ENCODE peak calls at places on chromosomes 5 and 9, in five cellular contexts. B, I, W, L and Y are unnamed samples.

GRCh38 chr5:54520438-54520846 is 2.9 kb downstream of the SNX18 start:
- DNase-seq in W (no peak), I (no peak), B (peak; percentile 56), L (no peak), Y (no peak)

GRCh38 chr9:105901514-105902109 is 207.3 kb downstream of the TMEM38B start:
- DNase-seq in I (peak; percentile 29), W (no peak), L (no peak), B (peak; percentile 6), Y (no peak)

GRCh38 chr9:127714916-127715442 is 484 bp downstream of the PTRH1 start:
- DNase-seq in I (no peak), W (no peak), L (no peak), B (no peak), Y (no peak)

GRCh38 chr9:249025-249424 is 34.4 kb downstream of the DOCK8 start:
- DNase-seq in I (no peak), W (no peak), B (no peak), L (no peak), Y (peak; percentile 13)

GRCh38 chr5:95219411-95219810 is 65.5 kb downstream of the MCTP1 start:
- DNase-seq in L (no peak), B (no peak), I (no peak), W (no peak), Y (no peak)

GRCh38 chr9:121851641-121852091 is 200.2 kb downstream of the DAB2IP start:
- DNase-seq in W (no peak), L (no peak), I (no peak), B (no peak), Y (no peak)

GRCh38 chr5:126139773-126140172 is 283.4 kb upstream of the GRAMD2B start:
- DNase-seq in B (peak; percentile 70), I (no peak), W (no peak), L (no peak), Y (no peak)

GRCh38 chr5:148152785-148153184 is 15.6 kb upstream of the SPINK14 start:
- DNase-seq in W (no peak), L (no peak), B (no peak), I (no peak), Y (no peak)

GRCh38 chr9:113988951-113989780 is 88.9 kb downstream of the AMBP start:
- DNase-seq in B (no peak), I (peak; percentile 81), W (no peak), L (peak; percentile 82), Y (no peak)

GRCh38 chr5:67012241-67012640 is 184.4 kb downstream of the CD180 start:
- DNase-seq in I (no peak), B (peak; percentile 71), L (no peak), W (no peak), Y (no peak)

GRCh38 chr9:130423272-130423671 is 21.5 kb upstream of the ASS1 start:
- DNase-seq in L (peak; percentile 92), B (no peak), I (no peak), W (no peak), Y (no peak)

GRCh38 chr5:56772767-56773166 is 42.6 kb upstream of the MAP3K1 start:
- DNase-seq in W (no peak), B (no peak), L (no peak), I (no peak), Y (no peak)

GRCh38 chr5:88393082-88393481 is 124.4 kb upstream of the TMEM161B start:
- DNase-seq in B (no peak), L (no peak), I (no peak), W (no peak), Y (no peak)

GRCh38 chr9:107999890-108000289 is 510.3 kb upstream of the KLF4 start:
- DNase-seq in L (no peak), W (no peak), B (peak; percentile 4), I (no peak), Y (no peak)

GRCh38 chr5:170092702-170093101 is 13.0 kb upstream of the FOXI1 start:
- DNase-seq in B (no peak), L (peak; percentile 47), W (no peak), I (no peak), Y (no peak)

GRCh38 chr5:39648539-39649200 is 223.9 kb upstream of the DAB2 start:
- DNase-seq in L (no peak), B (peak; percentile 25), W (no peak), I (no peak), Y (no peak)

GRCh38 chr9:133514475-133515239 is 10.1 kb downstream of the MYMK start:
- DNase-seq in I (peak; percentile 59), L (no peak), W (no peak), B (no peak), Y (no peak)

GRCh38 chr5:135185461-135186075 is 151.5 kb upstream of the PITX1 start:
- DNase-seq in I (no peak), W (no peak), B (peak; percentile 75), L (no peak), Y (no peak)

GRCh38 chr5:1476967-1477310 is 31.7 kb upstream of the SLC6A3 start:
- DNase-seq in I (no peak), B (no peak), W (no peak), L (peak; percentile 42), Y (no peak)

GRCh38 chr9:69674741-69675438 is 2.7 kb upstream of the APBA1 start:
- DNase-seq in I (no peak), L (no peak), W (no peak), B (peak; percentile 91), Y (no peak)

GRCh38 chr5:123344819-123345426 is 78.3 kb downstream of the CEP120 start:
- DNase-seq in B (peak; percentile 18), L (no peak), W (no peak), I (no peak), Y (no peak)

GRCh38 chr5:94174748-94175411 is 433.5 kb upstream of the POU5F2 start:
- DNase-seq in W (no peak), B (peak; percentile 66), L (no peak), I (no peak), Y (no peak)

GRCh38 chr9:28056006-28056405 is 482.7 kb upstream of the C9orf72 start:
- DNase-seq in B (no peak), I (no peak), L (no peak), W (no peak), Y (no peak)

GRCh38 chr5:56105511-56106372 is 111.0 kb upstream of the IL6ST start:
- DNase-seq in B (no peak), I (no peak), W (no peak), L (no peak), Y (no peak)

GRCh38 chr5:111472579-111472978 is 39.8 kb downstream of the STARD4 start:
- DNase-seq in I (no peak), W (no peak), L (no peak), B (no peak), Y (no peak)

GRCh38 chr9:121976751-121977150 is 116.4 kb downstream of the TTLL11 start:
- DNase-seq in W (no peak), I (no peak), L (no peak), B (peak; percentile 83), Y (no peak)

GRCh38 chr9:103731541-103731940 is 362.6 kb upstream of the SMC2 start:
- DNase-seq in B (no peak), I (no peak), W (no peak), L (no peak), Y (no peak)

GRCh38 chr5:59768204-59769040 is 125.1 kb downstream of the PDE4D start:
- DNase-seq in L (peak; percentile 86), W (peak; percentile 76), B (peak; percentile 87), I (peak; percentile 33), Y (peak; percentile 10)

GRCh38 chr5:134769206-134769605 is 10.6 kb downstream of the DDX46 start:
- DNase-seq in L (no peak), W (no peak), B (no peak), I (no peak), Y (no peak)

GRCh38 chr5:167049043-167049663 is 1242.3 kb upstream of the WWC1 start:
- DNase-seq in B (peak; percentile 16), W (no peak), I (no peak), L (no peak), Y (no peak)

GRCh38 chr9:76989501-76989900 is 30.0 kb upstream of the FOXB2 start:
- DNase-seq in I (no peak), B (no peak), W (no peak), L (no peak), Y (no peak)

DNA sequence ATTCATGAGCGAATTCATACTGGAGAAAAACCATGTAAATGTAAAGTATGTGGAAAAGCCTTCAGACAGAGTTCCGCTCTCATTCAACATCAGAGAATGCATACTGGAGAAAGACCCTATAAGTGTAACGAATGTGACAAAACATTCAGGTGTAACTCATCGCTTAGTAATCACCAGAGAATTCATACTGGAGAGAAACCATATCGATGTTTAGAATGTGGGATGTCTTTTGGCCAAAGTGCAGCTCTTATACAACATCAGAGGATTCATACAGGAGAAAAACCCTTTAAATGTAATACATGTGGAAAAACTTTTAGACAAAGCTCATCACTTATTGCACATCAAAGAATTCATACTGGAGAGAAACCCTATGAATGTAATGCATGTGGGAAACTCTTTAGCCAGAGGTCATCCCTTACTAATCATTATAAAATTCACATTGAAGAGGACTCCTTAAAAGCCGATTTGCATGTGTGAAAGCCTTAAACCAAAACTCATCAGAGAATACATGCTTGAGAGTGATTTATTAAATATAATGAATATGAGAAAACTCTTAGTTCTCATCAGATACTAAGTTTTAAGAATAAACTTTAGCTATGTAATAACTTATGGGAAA is 11.8 kb upstream of the ZFP2 start:
- DNase-seq in L (no peak), I (no peak), B (no peak), W (no peak), Y (no peak)
- H3K9me3 ChIP-seq in L (peaks cover 50% of the 10 kb centered on the region), I (peaks cover 84% of the 10 kb centered on the region), B (peaks cover 45% of the 10 kb centered on the region), W (peaks cover 99% of the 10 kb centered on the region), Y (peaks cover 23% of the 10 kb centered on the region)

DNA sequence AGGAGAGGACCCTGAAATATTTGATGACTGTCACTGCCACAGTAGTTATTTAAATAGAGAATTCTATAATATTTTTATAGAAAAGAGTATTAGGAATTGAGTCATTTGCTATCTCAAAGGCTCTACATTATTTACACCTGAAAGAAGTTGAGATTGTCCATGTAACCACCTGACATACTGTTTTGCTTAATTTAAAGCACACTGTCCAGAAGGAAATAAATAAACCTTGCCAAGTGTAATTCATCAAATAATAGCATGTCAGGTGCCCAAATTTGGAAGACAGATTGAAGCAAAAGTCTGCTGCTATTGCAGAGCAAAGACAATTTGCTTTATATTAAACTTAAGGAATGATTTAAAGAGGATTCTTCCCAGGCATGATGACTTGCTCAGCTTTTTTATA is 64.9 kb downstream of the DAPK1 start:
- DNase-seq in L (no peak), B (no peak), I (no peak), W (no peak), Y (no peak)
- H3K9me3 ChIP-seq in L (no peaks in the 10 kb centered on the region), B (no peaks in the 10 kb centered on the region), I (no peaks in the 10 kb centered on the region), W (no peaks in the 10 kb centered on the region), Y (no peaks in the 10 kb centered on the region)

DNA sequence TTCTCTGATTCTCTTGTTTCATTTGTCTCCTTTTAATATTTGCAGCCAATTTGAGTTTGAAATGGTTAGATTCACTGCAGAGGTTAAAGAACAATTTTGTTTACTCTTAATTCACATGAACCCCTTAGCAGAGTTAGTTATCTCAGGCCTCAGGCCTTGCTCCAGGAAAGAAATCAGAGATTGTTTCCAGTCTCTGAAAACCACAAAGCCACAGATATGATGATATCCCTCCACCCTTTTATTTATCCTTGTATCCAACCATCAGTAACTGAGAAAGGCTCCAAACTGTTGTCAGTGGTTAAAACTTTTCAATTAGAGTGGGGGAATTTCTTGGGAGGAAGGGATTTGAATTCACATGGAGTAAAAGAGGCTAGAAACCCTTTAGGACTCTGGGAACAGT is 406.0 kb upstream of the DMAC1 start:
- DNase-seq in B (peak; percentile 16), I (no peak), L (no peak), W (no peak), Y (no peak)
- H3K9me3 ChIP-seq in B (no peaks in the 10 kb centered on the region), I (no peaks in the 10 kb centered on the region), L (no peaks in the 10 kb centered on the region), W (no peaks in the 10 kb centered on the region), Y (no peaks in the 10 kb centered on the region)

DNA sequence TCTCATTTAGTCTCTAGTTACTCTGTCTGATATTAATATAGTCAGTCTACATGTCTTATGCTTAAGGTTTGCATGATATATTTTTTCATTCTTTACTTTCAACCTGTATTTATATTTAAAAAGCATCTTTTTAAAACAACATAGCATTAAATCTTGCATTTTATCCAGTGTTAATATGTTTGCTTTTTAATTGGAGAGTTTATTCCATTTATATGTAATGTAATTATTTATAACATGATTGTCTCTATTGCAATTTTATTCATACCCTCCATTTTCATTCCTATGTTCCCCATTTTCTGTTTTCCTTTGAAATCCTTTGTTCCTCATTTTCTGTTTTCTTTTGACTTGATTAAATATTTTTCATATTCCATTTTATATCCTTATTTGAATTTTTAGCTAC is 13.3 kb downstream of the PCDHB15 start:
- DNase-seq in L (no peak), W (no peak), B (no peak), I (no peak), Y (no peak)
- H3K9me3 ChIP-seq in L (peaks cover 99% of the 10 kb centered on the region), W (peaks cover 100% of the 10 kb centered on the region), B (peaks cover 25% of the 10 kb centered on the region), I (peaks cover 95% of the 10 kb centered on the region), Y (peaks cover 29% of the 10 kb centered on the region)